ENCODE peak calls at places on chromosome 11, in seven cellular contexts. Q is iPS DF 6.9, J is stomach, A is aorta, E is colonic mucosa, C is brain microvascular endothelial cell, T is psoas muscle. W is an unnamed sample.
A peak's percentile ranks its signal among the peaks of the same experiment; 100 is the strongest.

GRCh38 chr11:110776091-110776490 is 63.9 kb upstream of the ARHGAP20 start:
- DNase-seq in Q (no peak), J (no peak), A (no peak), E (no peak), C (no peak), T (no peak), W (no peak)

GRCh38 chr11:67465190-67465522 is 3.9 kb downstream of the TMEM134 start:
- DNase-seq in Q (no peak), J (peak; percentile 55), A (no peak), E (peak; percentile 37), C (no peak), T (no peak), W (no peak)

GRCh38 chr11:106961048-106961447 is 57.2 kb downstream of the GUCY1A2 start:
- DNase-seq in Q (no peak), J (no peak), A (no peak), E (no peak), C (no peak), T (no peak), W (no peak)

GRCh38 chr11:132095230-132096165 is 725.1 kb downstream of the NTM start:
- DNase-seq in Q (no peak), J (no peak), A (no peak), E (no peak), C (no peak), T (no peak), W (no peak)

GRCh38 chr11:9527481-9528140 is 45.9 kb upstream of the WEE1 start:
- DNase-seq in Q (no peak), J (no peak), A (no peak), E (peak; percentile 42), C (peak; percentile 63), T (no peak), W (no peak)

GRCh38 chr11:120599816-120600420 is 88.4 kb downstream of the GRIK4 start:
- DNase-seq in Q (no peak), J (no peak), A (peak; percentile 48), E (no peak), C (no peak), T (peak; percentile 22), W (no peak)

GRCh38 chr11:129248618-129249017 is 56.5 kb upstream of the ARHGAP32 start:
- DNase-seq in Q (no peak), J (no peak), A (no peak), E (no peak), C (peak; percentile 32), T (no peak), W (no peak)

GRCh38 chr11:95898782-95899181 is 25.1 kb downstream of the MTMR2 start:
- DNase-seq in Q (no peak), J (no peak), A (no peak), E (no peak), C (no peak), T (no peak), W (no peak)

GRCh38 chr11:68003846-68004550 is at the start of gene UNC93B1:
- DNase-seq in Q (no peak), J (peak; percentile 93), A (peak; percentile 97), E (peak; percentile 95), C (peak; percentile 59), T (peak; percentile 95), W (peak; percentile 95)

GRCh38 chr11:3123316-3123715 is 41.8 kb downstream of the OSBPL5 start:
- DNase-seq in Q (no peak), J (no peak), A (peak; percentile 90), E (peak; percentile 78), C (no peak), T (peak; percentile 88), W (peak; percentile 91)

GRCh38 chr11:1226226-1226961 is 3.5 kb downstream of the MUC5B start:
- DNase-seq in Q (no peak), J (no peak), A (peak; percentile 72), E (peak; percentile 23), C (no peak), T (peak; percentile 54), W (no peak)

GRCh38 chr11:21260101-21260500 is 590.7 kb downstream of the NELL1 start:
- DNase-seq in Q (no peak), J (no peak), A (no peak), E (no peak), C (no peak), T (no peak), W (no peak)

GRCh38 chr11:1165256-1166041 is 7.7 kb downstream of the MUC5AC start:
- DNase-seq in Q (no peak), J (peak; percentile 24), A (peak; percentile 68), E (no peak), C (no peak), T (peak; percentile 47), W (peak; percentile 56)

GRCh38 chr11:76835928-76836612 is 24.6 kb upstream of the ACER3 start:
- DNase-seq in Q (no peak), J (peak; percentile 83), A (no peak), E (peak; percentile 87), C (no peak), T (no peak), W (no peak)

GRCh38 chr11:69463181-69463891 is 18.1 kb upstream of the LINC01488 start:
- DNase-seq in Q (no peak), J (no peak), A (peak; percentile 82), E (no peak), C (peak; percentile 65), T (peak; percentile 72), W (no peak)

GRCh38 chr11:73265278-73265810 is 6.8 kb upstream of the P2RY6 start:
- DNase-seq in Q (no peak), J (peak; percentile 2), A (peak; percentile 30), E (no peak), C (no peak), T (no peak), W (no peak)

GRCh38 chr11:131464481-131464880 is 94.1 kb downstream of the NTM start:
- DNase-seq in Q (no peak), J (no peak), A (no peak), E (no peak), C (no peak), T (no peak), W (no peak)

GRCh38 chr11:132078230-132078629 is 707.8 kb downstream of the NTM start:
- DNase-seq in Q (no peak), J (no peak), A (no peak), E (no peak), C (no peak), T (no peak), W (no peak)

GRCh38 chr11:43504316-43504950 is 145.7 kb downstream of the TTC17 start:
- DNase-seq in Q (peak; percentile 27), J (no peak), A (no peak), E (no peak), C (peak; percentile 7), T (no peak), W (no peak)

GRCh38 chr11:105100206-105100605 is 39.4 kb downstream of the CARD18 start:
- DNase-seq in Q (no peak), J (no peak), A (no peak), E (no peak), C (no peak), T (no peak), W (no peak)

GRCh38 chr11:289145-289705 is 299 bp downstream of the PGGHG start:
- DNase-seq in Q (no peak), J (no peak), A (no peak), E (no peak), C (no peak), T (peak; percentile 52), W (no peak)

GRCh38 chr11:134330611-134331564 is 900 bp upstream of the GLB1L2 start:
- DNase-seq in Q (no peak), J (no peak), A (no peak), E (no peak), C (no peak), T (no peak), W (no peak)
- H3K4me3 ChIP-seq in Q (peak overlapping the region; percentile 2), J (peak overlapping the region; percentile 62), A (peak overlapping the region; percentile 66), E (peak overlapping the region; percentile 22), C (peak overlapping the region; percentile 43), T (peak overlapping the region; percentile 78), W (peak overlapping the region; percentile 68)

DNA sequence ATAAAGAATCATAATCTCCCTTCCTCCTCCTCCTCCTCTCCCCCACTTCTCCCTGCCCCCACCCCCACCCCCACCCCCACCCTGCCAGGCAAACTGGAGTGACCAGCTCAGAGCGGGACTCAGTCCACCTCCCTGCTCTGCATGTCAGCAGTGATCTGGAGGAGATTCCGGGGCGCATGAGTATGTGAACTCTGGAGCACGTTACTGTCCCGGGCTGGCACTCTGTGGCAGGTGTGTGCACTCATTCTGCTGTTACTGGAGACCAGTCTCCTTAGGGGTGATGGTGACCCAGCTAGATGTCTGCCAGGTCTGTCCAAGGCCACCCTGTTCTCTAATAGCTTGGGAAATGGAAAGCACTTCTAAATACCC is 33.9 kb downstream of the MARK2 start:
- DNase-seq in Q (no peak), J (no peak), A (peak; percentile 63), E (no peak), C (no peak), T (peak; percentile 60), W (no peak)
- H3K27ac ChIP-seq in Q (no peak overlapping the region), J (peak overlapping the region; percentile 69), A (no peak overlapping the region), E (peak overlapping the region; percentile 85), C (no peak overlapping the region), T (peak overlapping the region; percentile 77), W (peak overlapping the region; percentile 47)

GRCh38 chr11:117876049-117876340 is 463 bp downstream of the FXYD6 start:
- DNase-seq in Q (no peak), J (no peak), A (no peak), E (no peak), C (no peak), T (no peak), W (no peak)
- H3K27me3 ChIP-seq in Q (no peaks in the 10 kb centered on the region), J (peaks cover 88% of the 10 kb centered on the region), A (no peaks in the 10 kb centered on the region), E (peaks cover 22% of the 10 kb centered on the region), C (peaks cover 65% of the 10 kb centered on the region), T (peaks cover 24% of the 10 kb centered on the region), W (peaks cover 68% of the 10 kb centered on the region)

GRCh38 chr11:86670179-86670578 is 2.2 kb downstream of the ME3 start:
- DNase-seq in Q (no peak), J (no peak), A (no peak), E (no peak), C (peak; percentile 43), T (no peak), W (no peak)

GRCh38 chr11:86672007-86672621 is at the start of gene ME3:
- DNase-seq in Q (no peak), J (peak; percentile 74), A (peak; percentile 90), E (peak; percentile 71), C (no peak), T (peak; percentile 86), W (peak; percentile 72)

GRCh38 chr11:86673055-86673843 is 833 bp upstream of the ME3 start:
- DNase-seq in Q (no peak), J (no peak), A (no peak), E (no peak), C (no peak), T (no peak), W (no peak)

GRCh38 chr11:86669424-86669823 is 3.0 kb downstream of the ME3 start:
- DNase-seq in Q (no peak), J (no peak), A (no peak), E (no peak), C (no peak), T (no peak), W (no peak)

DNA sequence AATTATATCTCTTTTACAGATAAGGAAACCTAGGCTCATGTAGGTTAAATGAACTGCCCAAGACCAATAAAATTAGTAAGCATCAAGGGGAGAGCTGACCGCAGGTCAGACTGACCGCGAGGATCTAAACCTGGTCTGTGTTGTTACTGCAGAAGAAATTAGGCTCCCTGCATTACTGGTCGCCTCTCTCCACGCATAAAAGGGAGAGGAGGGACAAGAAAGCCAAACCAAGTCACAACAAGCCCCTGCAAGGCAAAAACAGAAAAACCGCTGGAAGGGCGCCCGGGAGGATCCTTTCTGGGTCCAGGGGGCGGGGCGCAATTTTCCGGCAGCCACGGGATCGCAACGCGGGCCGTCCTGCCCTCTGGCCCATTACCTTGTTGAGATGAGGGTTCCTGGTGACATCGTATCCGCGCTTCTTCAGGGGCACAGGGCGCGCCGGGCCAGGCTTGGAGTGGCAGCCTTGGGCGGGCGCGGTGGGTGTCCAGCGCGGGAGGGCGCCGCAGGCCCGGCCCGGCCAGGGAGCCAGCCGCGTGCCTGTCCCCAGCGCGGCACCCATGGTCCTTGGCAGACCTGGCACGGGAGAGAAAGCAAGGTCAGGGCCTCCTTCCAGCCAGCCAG is 920 bp downstream of the ME3 start:
- DNase-seq in Q (no peak), J (peak; percentile 56), A (peak; percentile 93), E (peak; percentile 88), C (no peak), T (peak; percentile 83), W (peak; percentile 75)
- H3K4me3 ChIP-seq in Q (peak overlapping the region; percentile 52), J (peak overlapping the region; percentile 75), A (peak overlapping the region; percentile 56), E (peak overlapping the region; percentile 69), C (peak overlapping the region; percentile 78), T (peak overlapping the region; percentile 79), W (peak overlapping the region; percentile 87)

W was measured in tibial artery.